ENCODE peak calls at places on chromosomes 6 and 20, in ten cellular contexts. U is cerebellar cortex; H is AG10803; Q is activated naive CD8-positive, alpha-beta T cell treated with anti-CD3 and anti-CD28 coated beads for 36 hours; I is A172; C is HL-60; V is AG09319; L is adipocyte; B is GM23248; A is NCI-H1092 treated with DMSO at 0.1 percent for 48 hours. T is an unnamed sample.

GRCh38 chr6:139109558-139109957 is 25.3 kb upstream of the HECA start:
- DNase-seq in U (peak), H (peak), Q (peak), I (no peak), C (peak), V (no peak), L (no peak), B (peak), A (no peak), T (no peak)

GRCh38 chr6:35052694-35053565 is 88.2 kb downstream of the TCP11 start:
- DNase-seq in U (peak), H (peak), Q (no peak), I (no peak), C (peak), V (no peak), L (peak), B (peak), A (no peak), T (no peak)

GRCh38 chr20:19838981-19839576 is 81.0 kb downstream of the RIN2 start:
- DNase-seq in U (no peak), H (no peak), Q (no peak), I (no peak), C (no peak), V (no peak), L (no peak), B (no peak), A (no peak), T (no peak)

GRCh38 chr20:59141818-59142581 is 21.6 kb upstream of the ZNF831 start:
- DNase-seq in U (no peak), H (no peak), Q (no peak), I (peak), C (no peak), V (no peak), L (peak), B (peak), A (no peak), T (no peak)

GRCh38 chr20:23361651-23362391 is at the start of gene GZF1:
- DNase-seq in U (peak), H (peak), Q (peak), I (peak), C (peak), V (peak), L (peak), B (peak), A (peak), T (peak)

GRCh38 chr6:20246107-20246506 is 33.8 kb upstream of the MBOAT1 start:
- DNase-seq in U (no peak), H (no peak), Q (no peak), I (no peak), C (no peak), V (no peak), L (no peak), B (no peak), A (no peak), T (no peak)

GRCh38 chr6:133632906-133633305 is 256.0 kb upstream of the TCF21 start:
- DNase-seq in U (no peak), H (no peak), Q (no peak), I (no peak), C (no peak), V (no peak), L (no peak), B (no peak), A (no peak), T (no peak)

GRCh38 chr6:166691199-166691598 is 64.1 kb upstream of the RPS6KA2 start:
- DNase-seq in U (peak), H (no peak), Q (no peak), I (peak), C (no peak), V (no peak), L (peak), B (peak), A (no peak), T (no peak)

GRCh38 chr20:19274412-19275015 is 62.1 kb downstream of the SLC24A3 start:
- DNase-seq in U (no peak), H (no peak), Q (no peak), I (no peak), C (no peak), V (no peak), L (no peak), B (no peak), A (no peak), T (no peak)

GRCh38 chr6:159119835-159120234 is 49.4 kb upstream of the FNDC1 start:
- DNase-seq in U (no peak), H (no peak), Q (no peak), I (no peak), C (no peak), V (no peak), L (no peak), B (no peak), A (no peak), T (no peak)

GRCh38 chr6:56356431-56356830 is 109.1 kb upstream of the COL21A1 start:
- DNase-seq in U (peak), H (peak), Q (no peak), I (peak), C (no peak), V (no peak), L (peak), B (peak), A (no peak), T (no peak)

GRCh38 chr6:35413911-35414310 is 38.2 kb upstream of the FANCE start:
- DNase-seq in U (peak), H (no peak), Q (no peak), I (no peak), C (no peak), V (no peak), L (no peak), B (no peak), A (no peak), T (no peak)

GRCh38 chr6:22133352-22133751 is 163.5 kb downstream of the PRL start:
- DNase-seq in U (no peak), H (no peak), Q (no peak), I (peak), C (no peak), V (no peak), L (no peak), B (no peak), A (no peak), T (no peak)

T was measured in amygdala.